ENCODE peak calls at places on chromosome 9, in seven cellular contexts. S, O, X, G, E, D and N are unnamed samples.

GRCh38 chr9:36913393-36914211 is 120.5 kb downstream of the PAX5 start:
- DNase-seq in S (peak; percentile 30), O (no peak), X (no peak), G (no peak), E (no peak), D (no peak), N (no peak)

GRCh38 chr9:136728548-136729123 is 14.1 kb downstream of the LCN10 start:
- DNase-seq in S (no peak), O (peak; percentile 80), X (peak; percentile 43), G (no peak), E (no peak), D (peak; percentile 65), N (no peak)

GRCh38 chr9:111632051-111632450 is 917 bp downstream of the DNAJC25 start:
- DNase-seq in S (no peak), O (no peak), X (no peak), G (no peak), E (no peak), D (no peak), N (no peak)

GRCh38 chr9:4618700-4619099 is 43.4 kb upstream of the PLPP6 start:
- DNase-seq in S (no peak), O (no peak), X (no peak), G (no peak), E (no peak), D (no peak), N (no peak)

GRCh38 chr9:134215395-134215708 is 51.0 kb upstream of the RNU6ATAC start:
- DNase-seq in S (no peak), O (no peak), X (no peak), G (no peak), E (no peak), D (no peak), N (no peak)

GRCh38 chr9:18703086-18703750 is 229.3 kb downstream of the ADAMTSL1 start:
- DNase-seq in S (no peak), O (no peak), X (no peak), G (no peak), E (no peak), D (no peak), N (no peak)

GRCh38 chr9:971901-972511 is 4.4 kb upstream of the DMRT3 start:
- DNase-seq in S (no peak), O (no peak), X (no peak), G (no peak), E (no peak), D (peak; percentile 31), N (no peak)

GRCh38 chr9:132141364-132141947 is 20.4 kb upstream of the NTNG2 start:
- DNase-seq in S (no peak), O (no peak), X (no peak), G (no peak), E (no peak), D (no peak), N (no peak)